ENCODE peak calls at places on chromosomes 13 and 19, in seven cellular contexts. S is fibroblast of lung, B is HCT116, W is PC-9, E is IMR-90, T is H9, N is mammary epithelial cell. M is an unnamed sample.

GRCh38 chr19:32397736-32398135 is 7.8 kb upstream of the DPY19L3 start:
- DNase-seq in S (peak), B (no peak), W (no peak), E (peak), T (no peak), N (peak), M (no peak)

GRCh38 chr13:112881656-112882554 is 87.1 kb upstream of the MCF2L start:
- DNase-seq in S (no peak), B (no peak), W (no peak), E (no peak), T (no peak), N (no peak), M (no peak)

GRCh38 chr19:46493236-46494114 is 2.2 kb downstream of the PNMA8B start:
- DNase-seq in S (no peak), B (no peak), W (no peak), E (no peak), T (peak), N (no peak), M (no peak)

GRCh38 chr19:3123956-3124355 is 11.9 kb upstream of the GNA15 start:
- DNase-seq in S (no peak), B (no peak), W (no peak), E (no peak), T (no peak), N (no peak), M (no peak)

GRCh38 chr13:79491715-79492114 is 10.8 kb downstream of the NDFIP2 start:
- DNase-seq in S (peak), B (no peak), W (peak), E (peak), T (no peak), N (peak), M (peak)

GRCh38 chr13:110201114-110201513 is 105.8 kb downstream of the COL4A1 start:
- DNase-seq in S (no peak), B (no peak), W (no peak), E (no peak), T (no peak), N (no peak), M (no peak)

GRCh38 chr19:38509027-38509426 is 75.5 kb downstream of the RYR1 start:
- DNase-seq in S (no peak), B (no peak), W (no peak), E (no peak), T (no peak), N (no peak), M (no peak)

GRCh38 chr13:87274209-87274819 is 396.9 kb upstream of the SLITRK5 start:
- DNase-seq in S (peak), B (peak), W (peak), E (peak), T (peak), N (peak), M (no peak)

GRCh38 chr19:42042455-42043170 is 27.4 kb downstream of the GRIK5 start:
- DNase-seq in S (no peak), B (no peak), W (no peak), E (no peak), T (no peak), N (no peak), M (no peak)

GRCh38 chr13:24064258-24064860 is 96.2 kb upstream of the SPATA13 start:
- DNase-seq in S (no peak), B (no peak), W (no peak), E (no peak), T (no peak), N (no peak), M (no peak)

GRCh38 chr13:114035186-114035582 is 61.3 kb upstream of the C13orf46 start:
- DNase-seq in S (no peak), B (no peak), W (no peak), E (no peak), T (no peak), N (no peak), M (no peak)
- H3K4me2 ChIP-seq in S (peak), B (no peak), W (no peak), E (peak), T (no peak), N (no peak), M (no peak)

GRCh38 chr19:8831832-8832131 is 322 bp downstream of the ZNF558 start:
- DNase-seq in S (no peak), B (no peak), W (no peak), E (no peak), T (no peak), N (no peak), M (no peak)

GRCh38 chr19:8831373-8831772 is 731 bp downstream of the ZNF558 start:
- DNase-seq in S (no peak), B (no peak), W (no peak), E (no peak), T (no peak), N (no peak), M (no peak)

GRCh38 chr19:8835446-8835845 is 3.3 kb downstream of the MBD3L1 start:
- DNase-seq in S (no peak), B (no peak), W (no peak), E (no peak), T (no peak), N (no peak), M (no peak)

GRCh38 chr19:8835877-8836276 is 3.7 kb downstream of the MBD3L1 start:
- DNase-seq in S (no peak), B (no peak), W (no peak), E (no peak), T (no peak), N (no peak), M (no peak)

DNA sequence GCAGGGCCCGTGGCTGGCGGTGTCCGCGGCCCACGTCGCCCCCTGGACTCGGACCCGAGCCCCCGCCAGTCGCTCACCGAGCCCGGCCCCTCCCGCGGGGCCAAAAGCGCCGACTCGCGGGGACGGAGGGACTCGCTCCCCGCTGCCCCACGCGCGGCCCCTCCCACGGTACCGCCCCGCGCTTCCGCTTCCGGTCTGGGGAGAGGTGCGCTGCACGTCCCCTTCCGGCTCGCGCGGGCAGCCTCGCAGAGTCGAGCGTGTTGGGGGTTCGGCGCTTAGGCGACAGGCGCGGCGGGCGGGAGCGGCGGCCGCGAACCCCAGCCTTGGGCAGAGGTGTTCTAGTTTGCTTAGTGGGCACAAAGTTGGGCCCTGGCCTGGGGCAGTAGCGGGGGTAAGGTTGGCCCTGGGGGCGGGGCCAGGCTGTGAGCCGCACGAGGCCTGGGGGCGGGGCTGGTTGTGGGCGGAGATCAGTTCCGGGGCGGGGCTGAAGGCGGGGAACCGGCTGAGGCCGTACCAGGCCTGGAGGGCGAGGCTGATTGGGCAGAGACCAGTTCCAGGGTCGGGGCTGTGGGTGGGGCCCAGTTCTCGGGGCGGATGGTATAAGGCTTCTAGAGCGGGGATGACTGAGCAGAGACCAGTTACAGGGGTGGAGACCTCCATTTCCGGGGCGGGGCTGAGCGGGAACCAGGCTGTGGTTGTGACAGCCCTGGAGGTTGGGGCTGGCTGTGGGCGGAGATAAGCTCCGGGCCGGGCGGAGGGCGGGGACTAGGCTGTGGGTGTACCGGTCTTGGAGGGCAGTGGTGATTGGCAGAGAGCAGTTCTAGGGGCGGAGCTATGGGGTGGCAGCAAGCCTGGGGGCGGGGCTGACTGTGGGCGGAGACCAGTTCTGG is at the start of the genes MBD3L1 and ZNF558:
- DNase-seq in S (peak), B (peak), W (peak), E (peak), T (peak), N (peak), M (peak)
- TF ChIP-seq CTCF in S (no peak), B (no peak), W (no peak), E (peak), T (no peak), N (no peak), M (no peak)

GRCh38 chr19:9862897-9863296 is 27.8 kb downstream of the PIN1 start:
- DNase-seq in S (no peak), B (no peak), W (no peak), E (no peak), T (no peak), N (no peak), M (no peak)

GRCh38 chr19:9861503-9861902 is 26.4 kb downstream of the PIN1 start:
- DNase-seq in S (no peak), B (no peak), W (no peak), E (no peak), T (no peak), N (no peak), M (no peak)

GRCh38 chr19:9869008-9869617 is 34.0 kb downstream of the PIN1 start:
- DNase-seq in S (no peak), B (no peak), W (no peak), E (no peak), T (no peak), N (no peak), M (no peak)

GRCh38 chr19:9863759-9864158 is 28.6 kb downstream of the PIN1 start:
- DNase-seq in S (no peak), B (no peak), W (no peak), E (no peak), T (no peak), N (no peak), M (no peak)

DNA sequence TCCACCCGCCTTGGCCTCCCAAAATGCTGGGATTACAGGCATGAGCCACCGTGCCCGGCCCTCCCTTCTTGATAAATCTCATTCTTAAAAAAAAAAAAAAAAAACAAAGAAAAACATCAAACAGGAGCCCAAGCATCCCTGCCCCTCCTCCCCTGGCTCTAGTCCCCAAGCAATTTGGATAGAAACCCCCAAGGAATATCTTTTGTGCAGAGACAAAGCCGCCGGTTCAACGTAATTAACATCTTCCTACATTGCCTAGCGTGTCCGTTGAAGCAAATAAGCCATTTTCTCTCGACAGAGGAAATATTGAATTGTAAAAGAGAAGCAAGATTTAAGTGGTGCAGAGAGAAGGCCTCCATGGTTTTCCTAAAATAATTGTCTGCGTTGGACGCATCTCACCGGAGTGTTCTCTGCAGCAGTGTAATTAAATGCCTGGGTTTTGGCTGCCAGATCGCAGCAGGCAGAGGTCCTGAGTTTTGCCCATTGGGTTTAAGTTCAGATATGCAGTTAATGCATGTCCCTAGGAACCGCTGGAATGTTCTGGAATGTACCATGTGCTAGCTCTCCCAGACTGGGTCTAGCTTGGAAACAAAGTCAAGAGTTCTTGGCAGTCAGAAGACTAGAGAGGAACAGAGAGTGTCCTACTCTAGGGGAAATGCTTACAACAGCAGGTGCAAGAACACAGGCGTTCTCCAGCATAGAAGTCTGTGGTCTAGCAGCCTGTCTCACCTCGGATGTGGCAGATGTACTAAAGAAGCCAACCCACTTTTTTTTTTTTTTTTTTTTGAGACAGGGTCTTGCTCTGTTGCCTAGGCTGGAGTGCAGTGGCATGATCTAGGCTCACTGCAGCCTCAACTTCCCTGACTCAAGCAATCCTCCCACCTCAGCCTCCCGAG is 30.9 kb downstream of the PIN1 start:
- DNase-seq in S (no peak), B (no peak), W (no peak), E (no peak), T (no peak), N (no peak), M (no peak)
- H3K4me2 ChIP-seq in S (no peak), B (no peak), W (no peak), E (no peak), T (no peak), N (no peak), M (no peak)

DNA sequence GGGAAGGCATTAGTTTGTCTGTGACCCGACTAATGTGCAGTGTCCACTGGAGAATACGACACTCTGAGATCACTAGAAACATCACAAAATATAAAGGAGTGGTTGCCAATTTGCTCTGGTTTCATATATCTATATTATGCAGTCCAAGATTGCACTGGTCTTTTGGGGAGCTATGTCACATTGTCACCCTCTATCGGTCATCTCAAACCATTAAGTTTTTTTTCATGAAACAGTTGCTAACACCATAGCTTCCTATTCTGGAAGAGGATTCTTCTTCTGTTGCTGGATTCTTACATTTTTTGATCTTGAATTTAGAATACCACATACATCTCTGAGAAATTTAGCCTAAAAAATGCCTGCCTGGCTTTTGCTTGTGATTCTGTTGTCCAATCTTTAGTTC is 168.6 kb downstream of the LACC1 start:
- DNase-seq in S (no peak), B (no peak), W (no peak), E (no peak), T (no peak), N (no peak), M (no peak)
- TF ChIP-seq CTCF in S (peak), B (no peak), W (no peak), E (no peak), T (peak), N (no peak), M (no peak)

GRCh38 chr19:15292847-15293582 is 39.3 kb downstream of the BRD4 start:
- DNase-seq in S (no peak), B (no peak), W (no peak), E (no peak), T (no peak), N (no peak), M (no peak)

GRCh38 chr19:15293751-15294505 is 38.4 kb downstream of the BRD4 start:
- DNase-seq in S (no peak), B (no peak), W (no peak), E (peak), T (no peak), N (no peak), M (no peak)

GRCh38 chr19:15296841-15297415 is 35.4 kb downstream of the BRD4 start:
- DNase-seq in S (no peak), B (no peak), W (no peak), E (no peak), T (no peak), N (no peak), M (no peak)

GRCh38 chr19:15296353-15296752 is 36.0 kb downstream of the BRD4 start:
- DNase-seq in S (no peak), B (no peak), W (no peak), E (no peak), T (no peak), N (no peak), M (no peak)

GRCh38 chr19:15294591-15294990 is 37.7 kb downstream of the BRD4 start:
- DNase-seq in S (no peak), B (no peak), W (no peak), E (no peak), T (no peak), N (no peak), M (no peak)
- H3K4me2 ChIP-seq in S (no peak), B (no peak), W (no peak), E (peak), T (no peak), N (no peak), M (peak)

GRCh38 chr13:73440296-73440895 is 381.6 kb downstream of the KLF5 start:
- DNase-seq in S (no peak), B (peak), W (no peak), E (no peak), T (no peak), N (peak), M (no peak)
- TF ChIP-seq CTCF in S (no peak), B (no peak), W (no peak), E (no peak), T (no peak), N (no peak), M (no peak)

GRCh38 chr13:29100739-29101138 is 280.6 kb downstream of the MTUS2 start:
- DNase-seq in S (no peak), B (no peak), W (no peak), E (no peak), T (no peak), N (no peak), M (no peak)

GRCh38 chr13:29103036-29103800 is 283.1 kb downstream of the MTUS2 start:
- DNase-seq in S (no peak), B (no peak), W (no peak), E (no peak), T (no peak), N (no peak), M (no peak)

GRCh38 chr13:29104461-29104860 is 284.3 kb downstream of the MTUS2 start:
- DNase-seq in S (no peak), B (no peak), W (no peak), E (no peak), T (no peak), N (no peak), M (no peak)

GRCh38 chr13:29101404-29101803 is 281.3 kb downstream of the MTUS2 start:
- DNase-seq in S (no peak), B (no peak), W (no peak), E (no peak), T (no peak), N (no peak), M (no peak)

GRCh38 chr13:29099781-29100406 is 279.8 kb downstream of the MTUS2 start:
- DNase-seq in S (no peak), B (no peak), W (no peak), E (no peak), T (no peak), N (no peak), M (no peak)
- H3K4me2 ChIP-seq in S (no peak), B (no peak), W (no peak), E (no peak), T (no peak), N (no peak), M (no peak)

DNA sequence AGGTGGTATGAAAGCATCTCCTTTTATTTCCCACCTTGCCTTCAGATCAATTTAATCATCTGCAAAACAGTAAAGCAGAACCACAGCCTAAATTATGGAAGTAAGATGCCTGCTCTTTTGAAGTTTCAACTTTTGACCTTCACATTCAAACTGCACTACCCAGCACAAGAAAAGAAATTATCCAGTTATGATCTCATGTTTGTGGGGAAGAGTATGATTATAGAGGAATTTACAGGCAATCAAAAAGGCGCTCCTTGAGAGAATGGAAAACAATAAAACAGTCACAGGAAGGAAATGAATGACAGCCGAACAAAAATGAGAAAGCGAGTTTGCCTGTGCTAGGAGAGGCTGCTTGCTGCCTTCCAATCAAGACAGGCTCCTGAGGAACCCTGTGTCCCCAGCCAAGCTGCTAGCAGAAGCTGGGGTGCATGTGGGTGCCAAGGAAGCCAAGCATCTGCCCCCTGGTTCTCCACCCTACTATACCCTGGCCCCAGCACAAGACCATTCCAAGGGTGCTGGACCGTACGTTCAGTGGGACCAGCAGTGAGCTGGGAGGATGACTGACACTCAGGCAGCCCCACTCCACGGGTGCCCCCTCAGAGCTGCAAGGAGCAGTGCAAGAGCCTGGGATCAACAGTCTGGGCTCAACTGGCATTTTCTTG is 47.8 kb downstream of the PEPD start:
- DNase-seq in S (peak), B (no peak), W (no peak), E (peak), T (no peak), N (no peak), M (no peak)
- TF ChIP-seq CTCF in S (no peak), B (no peak), W (no peak), E (no peak), T (no peak), N (no peak), M (no peak)

DNA sequence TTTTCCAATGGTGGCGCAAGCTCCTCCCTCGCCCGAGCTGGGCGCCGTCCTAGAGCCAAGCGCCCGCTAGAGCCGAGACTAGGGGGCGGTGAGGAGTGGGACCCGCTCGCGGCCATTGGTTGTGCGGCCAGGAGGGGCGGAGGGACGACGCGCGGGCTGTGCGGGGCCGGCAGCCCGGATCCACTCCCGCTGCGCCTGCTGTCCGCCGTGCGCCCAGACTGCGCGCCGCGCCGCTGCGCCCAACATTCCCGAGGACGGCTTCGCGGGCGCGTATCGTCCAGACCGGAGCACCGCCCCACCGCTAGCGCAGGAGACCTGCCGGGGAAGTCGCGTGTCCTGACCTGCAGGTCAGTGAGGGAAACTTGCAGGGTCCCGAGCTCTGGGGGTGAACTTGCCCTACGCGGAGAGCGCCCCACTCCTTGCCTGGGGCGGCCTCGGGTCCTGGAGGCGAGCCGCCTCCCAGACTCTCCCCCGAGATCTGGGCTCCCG is at the start of gene SERTM1:
- DNase-seq in S (peak), B (no peak), W (no peak), E (no peak), T (peak), N (peak), M (no peak)
- H3K4me2 ChIP-seq in S (peak), B (no peak), W (no peak), E (no peak), T (peak), N (peak), M (no peak)

M was measured in keratinocyte.